ENCODE peak calls at places on chromosomes 13 and 19, in eight cellular contexts. One of them, this sample, is unnamed.

GRCh38 chr19:39590265-39590664 is 12.1 kb upstream of the LGALS13 start:
- DNase-seq in M059J: peak; percentile 9
- DNase-seq in neural progenitor cell: peak; percentile 66
- DNase-seq in COLO829: no peak
- DNase-seq in activated T-cell treated with anti-CD3 and anti-CD28 coated beads for 48 hours: no peak
- DNase-seq in iPS-NIHi11: peak; percentile 27
- DNase-seq in RWPE1: no peak
- DNase-seq in GDM1: no peak
- DNase-seq in this sample: no peak

GRCh38 chr19:11414544-11414943 is 4.6 kb downstream of the RGL3 start:
- DNase-seq in M059J: no peak
- DNase-seq in neural progenitor cell: no peak
- DNase-seq in COLO829: no peak
- DNase-seq in activated T-cell treated with anti-CD3 and anti-CD28 coated beads for 48 hours: no peak
- DNase-seq in iPS-NIHi11: no peak
- DNase-seq in RWPE1: no peak
- DNase-seq in GDM1: no peak
- DNase-seq in this sample: no peak

GRCh38 chr13:95588721-95589120 is 36.2 kb downstream of the CLDN10 start:
- DNase-seq in M059J: no peak
- DNase-seq in neural progenitor cell: no peak
- DNase-seq in COLO829: no peak
- DNase-seq in activated T-cell treated with anti-CD3 and anti-CD28 coated beads for 48 hours: no peak
- DNase-seq in iPS-NIHi11: no peak
- DNase-seq in RWPE1: no peak
- DNase-seq in GDM1: no peak
- DNase-seq in this sample: no peak

GRCh38 chr19:3407556-3408516 is 41.5 kb downstream of the NFIC start:
- DNase-seq in M059J: no peak
- DNase-seq in neural progenitor cell: no peak
- DNase-seq in COLO829: no peak
- DNase-seq in activated T-cell treated with anti-CD3 and anti-CD28 coated beads for 48 hours: no peak
- DNase-seq in iPS-NIHi11: no peak
- DNase-seq in RWPE1: no peak
- DNase-seq in GDM1: no peak
- DNase-seq in this sample: no peak

GRCh38 chr19:45863840-45864628 is at the start of gene FOXA3:
- DNase-seq in M059J: peak; percentile 53
- DNase-seq in neural progenitor cell: peak; percentile 88
- DNase-seq in COLO829: peak; percentile 35
- DNase-seq in activated T-cell treated with anti-CD3 and anti-CD28 coated beads for 48 hours: peak; percentile 69
- DNase-seq in iPS-NIHi11: peak; percentile 93
- DNase-seq in RWPE1: no peak
- DNase-seq in GDM1: no peak
- DNase-seq in this sample: peak; percentile 61

GRCh38 chr13:62973804-62974203 is 1558.2 kb upstream of the PCDH20 start:
- DNase-seq in M059J: no peak
- DNase-seq in neural progenitor cell: no peak
- DNase-seq in COLO829: no peak
- DNase-seq in activated T-cell treated with anti-CD3 and anti-CD28 coated beads for 48 hours: no peak
- DNase-seq in iPS-NIHi11: no peak
- DNase-seq in RWPE1: no peak
- DNase-seq in GDM1: no peak
- DNase-seq in this sample: no peak

GRCh38 chr13:48410199-48410598 is 2.7 kb downstream of the LPAR6 start:
- DNase-seq in M059J: no peak
- DNase-seq in neural progenitor cell: no peak
- DNase-seq in COLO829: no peak
- DNase-seq in activated T-cell treated with anti-CD3 and anti-CD28 coated beads for 48 hours: no peak
- DNase-seq in iPS-NIHi11: no peak
- DNase-seq in RWPE1: no peak
- DNase-seq in GDM1: no peak
- DNase-seq in this sample: no peak

GRCh38 chr19:12749938-12750521 is 1.6 kb upstream of the BEST2 start:
- DNase-seq in M059J: peak; percentile 70
- DNase-seq in neural progenitor cell: no peak
- DNase-seq in COLO829: no peak
- DNase-seq in activated T-cell treated with anti-CD3 and anti-CD28 coated beads for 48 hours: no peak
- DNase-seq in iPS-NIHi11: no peak
- DNase-seq in RWPE1: no peak
- DNase-seq in GDM1: no peak
- DNase-seq in this sample: no peak

GRCh38 chr13:30396434-30397075 is 25.7 kb upstream of the UBE2L5 start:
- DNase-seq in M059J: peak; percentile 66
- DNase-seq in neural progenitor cell: no peak
- DNase-seq in COLO829: no peak
- DNase-seq in activated T-cell treated with anti-CD3 and anti-CD28 coated beads for 48 hours: no peak
- DNase-seq in iPS-NIHi11: no peak
- DNase-seq in RWPE1: no peak
- DNase-seq in GDM1: no peak
- DNase-seq in this sample: no peak

GRCh38 chr19:1816530-1817298 is 4.6 kb upstream of the ATP8B3 start:
- DNase-seq in M059J: no peak
- DNase-seq in neural progenitor cell: no peak
- DNase-seq in COLO829: no peak
- DNase-seq in activated T-cell treated with anti-CD3 and anti-CD28 coated beads for 48 hours: no peak
- DNase-seq in iPS-NIHi11: no peak
- DNase-seq in RWPE1: no peak
- DNase-seq in GDM1: no peak
- DNase-seq in this sample: no peak

GRCh38 chr19:35438527-35438926 is 9.5 kb upstream of the FFAR2 start:
- DNase-seq in M059J: no peak
- DNase-seq in neural progenitor cell: peak; percentile 39
- DNase-seq in COLO829: no peak
- DNase-seq in activated T-cell treated with anti-CD3 and anti-CD28 coated beads for 48 hours: no peak
- DNase-seq in iPS-NIHi11: no peak
- DNase-seq in RWPE1: no peak
- DNase-seq in GDM1: no peak
- DNase-seq in this sample: no peak

GRCh38 chr19:4497770-4498389 is 20.4 kb downstream of the PLIN4 start:
- DNase-seq in M059J: no peak
- DNase-seq in neural progenitor cell: no peak
- DNase-seq in COLO829: no peak
- DNase-seq in activated T-cell treated with anti-CD3 and anti-CD28 coated beads for 48 hours: no peak
- DNase-seq in iPS-NIHi11: no peak
- DNase-seq in RWPE1: no peak
- DNase-seq in GDM1: no peak
- DNase-seq in this sample: no peak